ENCODE peak calls at places on chromosome 12, in eight cellular contexts. One of them, this sample, is unnamed.

GRCh38 chr12:4610481-4610880 is 38.4 kb downstream of the AKAP3 start:
- DNase-seq in uterus: no peak
- DNase-seq in Calu3: no peak
- DNase-seq in endothelial cell: no peak
- DNase-seq in A549: no peak
- DNase-seq in tibial nerve: no peak
- DNase-seq in choroid plexus epithelial cell: no peak
- DNase-seq in neural progenitor cell: no peak
- DNase-seq in this sample: no peak

GRCh38 chr12:54420766-54421144 is 1.7 kb upstream of the ITGA5 start:
- DNase-seq in uterus: peak; percentile 77
- DNase-seq in Calu3: no peak
- DNase-seq in endothelial cell: no peak
- DNase-seq in A549: no peak
- DNase-seq in tibial nerve: peak; percentile 37
- DNase-seq in choroid plexus epithelial cell: no peak
- DNase-seq in neural progenitor cell: no peak
- DNase-seq in this sample: no peak

GRCh38 chr12:118436002-118436724 is 59.8 kb downstream of the SUDS3 start:
- DNase-seq in uterus: no peak
- DNase-seq in Calu3: peak; percentile 28
- DNase-seq in endothelial cell: peak; percentile 8
- DNase-seq in A549: peak; percentile 27
- DNase-seq in tibial nerve: no peak
- DNase-seq in choroid plexus epithelial cell: no peak
- DNase-seq in neural progenitor cell: peak; percentile 71
- DNase-seq in this sample: peak; percentile 14

GRCh38 chr12:26833692-26834168 is 736 bp upstream of the ITPR2 start:
- DNase-seq in uterus: peak; percentile 30
- DNase-seq in Calu3: no peak
- DNase-seq in endothelial cell: no peak
- DNase-seq in A549: peak; percentile 32
- DNase-seq in tibial nerve: no peak
- DNase-seq in choroid plexus epithelial cell: peak; percentile 80
- DNase-seq in neural progenitor cell: peak; percentile 81
- DNase-seq in this sample: peak; percentile 75

GRCh38 chr12:26239508-26240328 is 44.3 kb downstream of the SSPN start:
- DNase-seq in uterus: peak; percentile 41
- DNase-seq in Calu3: peak; percentile 92
- DNase-seq in endothelial cell: no peak
- DNase-seq in A549: peak; percentile 63
- DNase-seq in tibial nerve: peak; percentile 76
- DNase-seq in choroid plexus epithelial cell: peak; percentile 96
- DNase-seq in neural progenitor cell: no peak
- DNase-seq in this sample: no peak

GRCh38 chr12:106769078-106769477 is 5.4 kb upstream of the RIC8B start:
- DNase-seq in uterus: no peak
- DNase-seq in Calu3: peak; percentile 31
- DNase-seq in endothelial cell: no peak
- DNase-seq in A549: peak; percentile 83
- DNase-seq in tibial nerve: no peak
- DNase-seq in choroid plexus epithelial cell: no peak
- DNase-seq in neural progenitor cell: peak; percentile 42
- DNase-seq in this sample: no peak

GRCh38 chr12:10153271-10154144 is 18.4 kb downstream of the OLR1 start:
- DNase-seq in uterus: peak; percentile 66
- DNase-seq in Calu3: peak; percentile 67
- DNase-seq in endothelial cell: peak; percentile 67
- DNase-seq in A549: peak; percentile 78
- DNase-seq in tibial nerve: peak; percentile 38
- DNase-seq in choroid plexus epithelial cell: peak; percentile 81
- DNase-seq in neural progenitor cell: peak; percentile 88
- DNase-seq in this sample: peak; percentile 78

GRCh38 chr12:65867428-65867827 is 43.1 kb downstream of the HMGA2 start:
- DNase-seq in uterus: no peak
- DNase-seq in Calu3: no peak
- DNase-seq in endothelial cell: no peak
- DNase-seq in A549: no peak
- DNase-seq in tibial nerve: no peak
- DNase-seq in choroid plexus epithelial cell: peak; percentile 91
- DNase-seq in neural progenitor cell: no peak
- DNase-seq in this sample: no peak

GRCh38 chr12:6792522-6793201 is 3.3 kb downstream of the CD4 start:
- DNase-seq in uterus: no peak
- DNase-seq in Calu3: no peak
- DNase-seq in endothelial cell: no peak
- DNase-seq in A549: no peak
- DNase-seq in tibial nerve: no peak
- DNase-seq in choroid plexus epithelial cell: no peak
- DNase-seq in neural progenitor cell: peak; percentile 49
- DNase-seq in this sample: no peak

GRCh38 chr12:71138011-71138410 is 19.8 kb downstream of the TSPAN8 start:
- DNase-seq in uterus: no peak
- DNase-seq in Calu3: no peak
- DNase-seq in endothelial cell: no peak
- DNase-seq in A549: no peak
- DNase-seq in tibial nerve: no peak
- DNase-seq in choroid plexus epithelial cell: no peak
- DNase-seq in neural progenitor cell: no peak
- DNase-seq in this sample: no peak

DNA sequence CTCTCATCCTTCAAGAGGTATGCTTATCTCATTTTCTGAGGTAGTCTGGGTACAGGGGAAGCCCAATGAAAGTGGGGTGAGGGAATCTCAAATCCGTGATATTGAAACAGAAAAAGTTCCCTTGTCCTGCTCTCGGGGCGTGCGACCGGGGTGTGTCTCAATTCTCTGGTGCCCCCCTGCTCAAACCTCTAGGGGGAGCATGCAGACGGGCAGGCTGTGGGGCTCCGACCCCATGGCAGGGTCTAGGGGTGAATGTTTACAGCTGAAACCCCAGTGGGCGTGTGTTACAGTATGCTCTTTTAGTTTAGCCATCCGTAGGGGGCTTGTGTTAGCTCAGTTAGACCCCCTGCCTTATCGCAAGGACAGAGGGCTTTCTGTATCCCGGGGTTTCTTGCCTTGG is 68.7 kb downstream of the PTPRQ start:
- DNase-seq in uterus: no peak
- DNase-seq in Calu3: no peak
- DNase-seq in endothelial cell: no peak
- DNase-seq in A549: no peak
- DNase-seq in tibial nerve: no peak
- DNase-seq in choroid plexus epithelial cell: no peak
- DNase-seq in neural progenitor cell: no peak
- DNase-seq in this sample: no peak
- TF ChIP-seq CTCF in uterus: no peak
- TF ChIP-seq CTCF in Calu3: no peak
- TF ChIP-seq CTCF in endothelial cell: no peak
- TF ChIP-seq CTCF in A549: no peak
- TF ChIP-seq CTCF in tibial nerve: no peak
- TF ChIP-seq CTCF in choroid plexus epithelial cell: no peak
- TF ChIP-seq CTCF in neural progenitor cell: no peak
- TF ChIP-seq CTCF in this sample: no peak

GRCh38 chr12:56688129-56688845 is at the start of gene PTGES3:
- DNase-seq in uterus: peak; percentile 98
- DNase-seq in Calu3: peak; percentile 99
- DNase-seq in endothelial cell: peak; percentile 98
- DNase-seq in A549: peak; percentile 99
- DNase-seq in tibial nerve: peak; percentile 96
- DNase-seq in choroid plexus epithelial cell: peak; percentile 99
- DNase-seq in neural progenitor cell: peak; percentile 99
- DNase-seq in this sample: peak; percentile 98
- TF ChIP-seq CTCF in uterus: peak; percentile 19
- TF ChIP-seq CTCF in Calu3: no peak
- TF ChIP-seq CTCF in endothelial cell: no peak
- TF ChIP-seq CTCF in A549: no peak
- TF ChIP-seq CTCF in tibial nerve: no peak
- TF ChIP-seq CTCF in choroid plexus epithelial cell: no peak
- TF ChIP-seq CTCF in neural progenitor cell: no peak
- TF ChIP-seq CTCF in this sample: no peak

DNA sequence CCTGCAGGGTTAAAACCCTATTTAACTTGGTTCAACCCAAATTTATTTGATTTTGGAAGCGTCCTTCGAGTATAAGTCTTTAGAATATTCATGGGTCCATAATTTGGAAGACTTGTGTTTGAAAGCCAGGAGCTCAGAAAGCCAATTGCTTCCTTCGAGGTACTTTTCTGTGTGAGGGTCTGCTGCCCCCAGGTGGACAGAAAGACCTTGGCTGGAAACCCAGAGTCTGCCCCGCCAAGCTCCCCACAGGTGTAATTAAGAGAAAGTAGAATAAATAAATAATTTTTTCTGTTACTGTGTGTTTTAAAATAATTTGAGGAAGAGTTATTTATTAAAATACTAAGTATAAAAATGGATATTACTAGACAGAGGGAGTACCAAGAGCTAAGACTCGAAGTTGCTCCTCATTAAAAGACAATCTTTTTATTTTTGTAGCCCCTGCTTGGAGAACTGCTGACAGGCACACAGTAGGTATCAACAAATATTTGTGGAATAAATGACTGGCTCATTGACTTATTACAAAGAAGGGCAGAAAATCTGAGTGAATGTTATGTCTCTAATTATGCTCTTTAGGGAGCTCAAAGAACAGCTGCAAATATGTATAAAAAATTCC is 105.8 kb downstream of the PAH start:
- DNase-seq in uterus: peak; percentile 47
- DNase-seq in Calu3: peak; percentile 73
- DNase-seq in endothelial cell: peak; percentile 58
- DNase-seq in A549: peak; percentile 51
- DNase-seq in tibial nerve: no peak
- DNase-seq in choroid plexus epithelial cell: peak; percentile 33
- DNase-seq in neural progenitor cell: peak; percentile 70
- DNase-seq in this sample: peak; percentile 62
- TF ChIP-seq CTCF in uterus: peak; percentile 54
- TF ChIP-seq CTCF in Calu3: peak; percentile 53
- TF ChIP-seq CTCF in endothelial cell: peak; percentile 58
- TF ChIP-seq CTCF in A549: peak; percentile 75
- TF ChIP-seq CTCF in tibial nerve: peak; percentile 25
- TF ChIP-seq CTCF in choroid plexus epithelial cell: peak; percentile 58
- TF ChIP-seq CTCF in neural progenitor cell: peak; percentile 86
- TF ChIP-seq CTCF in this sample: peak; percentile 61

GRCh38 chr12:59304077-59304721 is 291.6 kb upstream of the SLC16A7 start:
- DNase-seq in uterus: no peak
- DNase-seq in Calu3: no peak
- DNase-seq in endothelial cell: no peak
- DNase-seq in A549: no peak
- DNase-seq in tibial nerve: no peak
- DNase-seq in choroid plexus epithelial cell: no peak
- DNase-seq in neural progenitor cell: no peak
- DNase-seq in this sample: no peak
- TF ChIP-seq CTCF in uterus: no peak
- TF ChIP-seq CTCF in Calu3: no peak
- TF ChIP-seq CTCF in endothelial cell: no peak
- TF ChIP-seq CTCF in A549: no peak
- TF ChIP-seq CTCF in tibial nerve: no peak
- TF ChIP-seq CTCF in choroid plexus epithelial cell: no peak
- TF ChIP-seq CTCF in neural progenitor cell: no peak
- TF ChIP-seq CTCF in this sample: no peak

GRCh38 chr12:124680863-124681778 is 113.7 kb upstream of the NCOR2 start:
- DNase-seq in uterus: peak; percentile 55
- DNase-seq in Calu3: peak; percentile 76
- DNase-seq in endothelial cell: no peak
- DNase-seq in A549: peak; percentile 95
- DNase-seq in tibial nerve: peak; percentile 58
- DNase-seq in choroid plexus epithelial cell: peak; percentile 66
- DNase-seq in neural progenitor cell: peak; percentile 63
- DNase-seq in this sample: peak; percentile 75
- TF ChIP-seq CTCF in uterus: peak; percentile 29
- TF ChIP-seq CTCF in Calu3: no peak
- TF ChIP-seq CTCF in endothelial cell: no peak
- TF ChIP-seq CTCF in A549: peak; percentile 44
- TF ChIP-seq CTCF in tibial nerve: no peak
- TF ChIP-seq CTCF in choroid plexus epithelial cell: peak; percentile 35
- TF ChIP-seq CTCF in neural progenitor cell: peak; percentile 45
- TF ChIP-seq CTCF in this sample: peak; percentile 20

GRCh38 chr12:2228535-2228934 is 175.7 kb downstream of the CACNA1C start:
- DNase-seq in uterus: no peak
- DNase-seq in Calu3: no peak
- DNase-seq in endothelial cell: no peak
- DNase-seq in A549: no peak
- DNase-seq in tibial nerve: no peak
- DNase-seq in choroid plexus epithelial cell: no peak
- DNase-seq in neural progenitor cell: no peak
- DNase-seq in this sample: no peak

GRCh38 chr12:2231956-2232355 is 179.2 kb downstream of the CACNA1C start:
- DNase-seq in uterus: no peak
- DNase-seq in Calu3: no peak
- DNase-seq in endothelial cell: no peak
- DNase-seq in A549: no peak
- DNase-seq in tibial nerve: no peak
- DNase-seq in choroid plexus epithelial cell: no peak
- DNase-seq in neural progenitor cell: no peak
- DNase-seq in this sample: no peak

GRCh38 chr12:2231011-2231595 is 178.3 kb downstream of the CACNA1C start:
- DNase-seq in uterus: no peak
- DNase-seq in Calu3: no peak
- DNase-seq in endothelial cell: no peak
- DNase-seq in A549: no peak
- DNase-seq in tibial nerve: no peak
- DNase-seq in choroid plexus epithelial cell: no peak
- DNase-seq in neural progenitor cell: no peak
- DNase-seq in this sample: no peak

GRCh38 chr12:2227360-2227759 is 174.6 kb downstream of the CACNA1C start:
- DNase-seq in uterus: no peak
- DNase-seq in Calu3: no peak
- DNase-seq in endothelial cell: no peak
- DNase-seq in A549: no peak
- DNase-seq in tibial nerve: no peak
- DNase-seq in choroid plexus epithelial cell: no peak
- DNase-seq in neural progenitor cell: no peak
- DNase-seq in this sample: no peak

DNA sequence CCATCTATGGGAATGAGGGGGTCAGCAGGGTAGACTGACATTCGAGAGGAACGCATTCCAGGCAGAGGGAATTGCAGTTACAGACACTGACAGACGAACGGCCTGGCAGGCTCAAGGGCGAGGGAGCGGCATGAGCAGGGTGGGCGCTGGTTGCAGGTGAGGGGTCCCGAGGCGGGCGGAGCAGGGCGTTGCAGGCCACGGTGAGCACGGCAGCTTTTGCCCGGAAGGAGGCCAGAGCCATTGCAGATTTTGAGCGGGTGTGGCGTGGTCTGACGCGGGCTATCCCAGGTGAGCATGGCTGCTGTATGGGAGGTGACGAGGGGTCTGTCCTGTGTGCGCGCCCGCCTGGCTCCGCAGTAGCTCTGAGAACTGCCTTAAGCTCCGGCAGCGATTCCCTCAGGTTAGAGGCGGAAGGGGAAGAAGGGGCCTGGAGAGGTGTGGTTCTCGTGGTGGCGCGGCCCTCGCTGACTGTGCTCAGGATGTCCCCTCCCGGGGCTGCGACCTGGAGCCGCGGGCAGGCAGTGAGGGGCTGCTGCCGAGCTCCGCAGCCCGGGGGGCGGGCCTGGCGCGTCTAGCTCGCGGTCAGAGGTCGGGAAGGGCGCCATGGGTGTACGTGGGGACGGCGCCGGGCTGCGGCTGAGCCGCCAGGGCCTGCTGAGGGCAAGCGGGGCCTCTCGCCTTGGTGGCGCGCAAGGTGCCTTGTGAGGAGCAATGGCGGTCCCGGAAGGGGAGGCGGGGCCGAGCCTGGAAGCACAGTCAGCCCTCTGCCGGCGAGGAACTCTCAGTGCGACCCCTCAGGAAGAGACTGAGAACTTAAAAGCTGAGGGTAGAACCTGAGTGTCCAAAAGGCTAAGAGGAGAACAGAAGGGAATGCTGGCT is 177.1 kb downstream of the CACNA1C start:
- DNase-seq in uterus: no peak
- DNase-seq in Calu3: no peak
- DNase-seq in endothelial cell: no peak
- DNase-seq in A549: no peak
- DNase-seq in tibial nerve: no peak
- DNase-seq in choroid plexus epithelial cell: peak; percentile 35
- DNase-seq in neural progenitor cell: no peak
- DNase-seq in this sample: no peak
- TF ChIP-seq CTCF in uterus: no peak
- TF ChIP-seq CTCF in Calu3: no peak
- TF ChIP-seq CTCF in endothelial cell: no peak
- TF ChIP-seq CTCF in A549: no peak
- TF ChIP-seq CTCF in tibial nerve: no peak
- TF ChIP-seq CTCF in choroid plexus epithelial cell: peak; percentile 45
- TF ChIP-seq CTCF in neural progenitor cell: no peak
- TF ChIP-seq CTCF in this sample: no peak